ENCODE peak calls at places on chromosome 19, in eight cellular contexts. B is progenitor cell of endocrine pancreas, Y is neural progenitor cell, C is sigmoid colon, A is A549, J is breast epithelium, T is AG10803, P is cardiac muscle cell. G is an unnamed sample.

GRCh38 chr19:43634516-43634876 is 5.2 kb downstream of the CADM4 start:
- DNase-seq in P (no peak), A (no peak), T (no peak), Y (peak), J (no peak), B (no peak), C (no peak), G (no peak)

GRCh38 chr19:13238891-13239534 is 88.8 kb downstream of the IER2 start:
- DNase-seq in Y (no peak), T (no peak), B (no peak), J (no peak), C (no peak), A (no peak), P (no peak), G (no peak)

GRCh38 chr19:48308695-48309586 is 16.4 kb upstream of the EMP3 start:
- DNase-seq in C (no peak), Y (peak), T (no peak), B (no peak), A (no peak), J (no peak), P (peak), G (no peak)

GRCh38 chr19:7442423-7442822 is 46.4 kb downstream of the PEX11G start:
- DNase-seq in P (no peak), T (peak), Y (no peak), A (no peak), C (no peak), J (no peak), B (no peak), G (no peak)

GRCh38 chr19:41309225-41310030 is 544 bp upstream of the CCDC97 start:
- DNase-seq in T (peak), A (no peak), B (no peak), J (no peak), P (no peak), C (no peak), Y (no peak), G (no peak)

GRCh38 chr19:33950141-33950805 is 153.6 kb downstream of the KCTD15 start:
- DNase-seq in T (peak), P (peak), B (no peak), Y (peak), C (no peak), A (no peak), J (no peak), G (peak)

GRCh38 chr19:6272411-6272791 is 7.4 kb downstream of the MLLT1 start:
- DNase-seq in T (no peak), J (no peak), A (no peak), B (no peak), P (peak), Y (peak), C (no peak), G (no peak)

GRCh38 chr19:52786078-52786463 is 520 bp downstream of the ZNF600 start:
- DNase-seq in P (peak), A (no peak), C (no peak), B (peak), Y (peak), J (no peak), T (no peak), G (no peak)

GRCh38 chr19:13633109-13633508 is 126.8 kb upstream of the CACNA1A start:
- DNase-seq in P (peak), C (no peak), T (no peak), Y (peak), A (no peak), J (no peak), B (peak), G (no peak)

GRCh38 chr19:35781650-35782049 is 6.3 kb downstream of the ARHGAP33 start:
- DNase-seq in C (no peak), P (no peak), A (no peak), T (no peak), J (no peak), B (no peak), Y (no peak), G (no peak)

GRCh38 chr19:47377208-47377701 is 28.1 kb downstream of the DHX34 start:
- DNase-seq in B (no peak), T (no peak), Y (no peak), C (peak), J (no peak), P (no peak), A (no peak), G (no peak)

GRCh38 chr19:42286349-42287016 is 15.4 kb upstream of the PRR19 start:
- DNase-seq in T (peak), C (peak), J (no peak), B (no peak), A (no peak), Y (no peak), P (no peak), G (no peak)

GRCh38 chr19:28136796-28137195 is 1076.2 kb downstream of the UQCRFS1 start:
- DNase-seq in B (no peak), T (no peak), P (no peak), J (no peak), Y (no peak), A (no peak), C (no peak), G (no peak)

GRCh38 chr19:32976223-32976805 is 4.3 kb downstream of the FAAP24 start:
- DNase-seq in Y (peak), P (peak), B (peak), T (peak), A (peak), J (peak), C (peak), G (peak)

GRCh38 chr19:50803633-50804419 is 13.6 kb downstream of the ACP4 start:
- DNase-seq in A (no peak), P (peak), B (no peak), J (no peak), C (no peak), T (no peak), Y (peak), G (no peak)

GRCh38 chr19:17263712-17264640 is 569 bp downstream of the USHBP1 start:
- DNase-seq in B (no peak), C (no peak), Y (no peak), A (no peak), T (no peak), P (no peak), J (no peak), G (no peak)

GRCh38 chr19:41821003-41821735 is 23.3 kb downstream of the LYPD4 start:
- DNase-seq in B (no peak), C (no peak), A (peak), T (no peak), P (no peak), Y (peak), J (no peak), G (no peak)

GRCh38 chr19:27746691-27747380 is 1466.1 kb downstream of the UQCRFS1 start:
- DNase-seq in T (peak), P (peak), J (peak), Y (peak), A (peak), B (no peak), C (peak), G (peak)

GRCh38 chr19:34220472-34221063 is 33.8 kb upstream of the GARRE1 start:
- DNase-seq in T (peak), P (peak), B (peak), C (peak), Y (peak), A (peak), J (peak), G (no peak)

GRCh38 chr19:12774588-12775555 is at the start of gene HOOK2:
- DNase-seq in Y (peak), A (no peak), B (peak), C (peak), J (peak), P (no peak), T (no peak), G (peak)

GRCh38 chr19:41930926-41931592 is 2.8 kb upstream of the ERFL start:
- DNase-seq in Y (peak), C (no peak), T (no peak), J (no peak), A (no peak), P (no peak), B (no peak), G (no peak)

GRCh38 chr19:8004723-8005513 is 523 bp downstream of the ELAVL1 start:
- DNase-seq in Y (no peak), J (no peak), T (peak), B (no peak), P (peak), C (no peak), A (no peak), G (no peak)

GRCh38 chr19:36140289-36141038 is 598 bp downstream of the CAPNS1 start:
- DNase-seq in C (peak), J (no peak), T (peak), P (peak), A (peak), Y (peak), B (no peak), G (no peak)

GRCh38 chr19:48900477-48901452 is 653 bp downstream of the NUCB1 start:
- DNase-seq in A (no peak), C (peak), B (no peak), Y (no peak), T (peak), P (no peak), J (no peak), G (no peak)

GRCh38 chr19:46470376-46470775 is 987 bp downstream of the PNMA8A start:
- DNase-seq in T (no peak), Y (no peak), P (no peak), B (no peak), A (no peak), J (no peak), C (no peak), G (no peak)

GRCh38 chr19:40933025-40933424 is 51.0 kb upstream of the CYP2A7 start:
- DNase-seq in T (no peak), A (peak), P (no peak), B (no peak), C (no peak), Y (peak), J (no peak), G (no peak)

GRCh38 chr19:46218160-46218559 is 11.4 kb upstream of the IGFL1 start:
- DNase-seq in C (no peak), J (no peak), Y (peak), B (peak), A (no peak), P (peak), T (no peak), G (no peak)

GRCh38 chr19:42175952-42176648 is 41.4 kb downstream of the DEDD2 start:
- DNase-seq in A (peak), Y (peak), T (peak), P (no peak), B (no peak), J (no peak), C (no peak), G (no peak)

GRCh38 chr19:49149652-49150105 is 5.5 kb downstream of the HRC start:
- DNase-seq in J (peak), C (peak), A (peak), Y (peak), T (peak), P (peak), B (peak), G (peak)

GRCh38 chr19:13366529-13367143 is 139.6 kb downstream of the CACNA1A start:
- DNase-seq in Y (peak), B (no peak), T (peak), J (no peak), C (no peak), P (peak), A (peak), G (no peak)

GRCh38 chr19:1609680-1610474 is 4.6 kb upstream of the UQCR11 start:
- DNase-seq in J (no peak), P (no peak), Y (no peak), T (no peak), B (no peak), C (no peak), A (no peak), G (no peak)

GRCh38 chr19:1608414-1609391 is 3.4 kb upstream of the UQCR11 start:
- DNase-seq in J (no peak), T (no peak), C (no peak), Y (no peak), P (no peak), A (no peak), B (no peak), G (no peak)

GRCh38 chr19:1602091-1602707 is 3.1 kb downstream of the UQCR11 start:
- DNase-seq in T (no peak), J (no peak), B (no peak), C (no peak), P (no peak), A (no peak), Y (no peak), G (no peak)

GRCh38 chr19:1605236-1606137 is at the start of gene UQCR11:
- DNase-seq in J (peak), A (peak), T (peak), C (peak), Y (peak), P (peak), B (peak), G (peak)

GRCh38 chr19:1606138-1606651 is 933 bp upstream of the UQCR11 start:
- DNase-seq in Y (no peak), P (no peak), A (no peak), T (no peak), J (no peak), B (no peak), C (no peak), G (no peak)
- TF ChIP-seq CTCF in Y (no peak), P (no peak), A (no peak), T (no peak), J (no peak), B (no peak), C (no peak), G (no peak)

GRCh38 chr19:54728167-54728566 is 3.9 kb downstream of the KIR3DL3 start:
- DNase-seq in T (no peak), B (no peak), C (no peak), P (no peak), A (no peak), Y (no peak), J (no peak), G (peak)
- TF ChIP-seq CTCF in T (no peak), B (no peak), C (no peak), P (no peak), A (no peak), Y (no peak), J (no peak), G (no peak)

DNA sequence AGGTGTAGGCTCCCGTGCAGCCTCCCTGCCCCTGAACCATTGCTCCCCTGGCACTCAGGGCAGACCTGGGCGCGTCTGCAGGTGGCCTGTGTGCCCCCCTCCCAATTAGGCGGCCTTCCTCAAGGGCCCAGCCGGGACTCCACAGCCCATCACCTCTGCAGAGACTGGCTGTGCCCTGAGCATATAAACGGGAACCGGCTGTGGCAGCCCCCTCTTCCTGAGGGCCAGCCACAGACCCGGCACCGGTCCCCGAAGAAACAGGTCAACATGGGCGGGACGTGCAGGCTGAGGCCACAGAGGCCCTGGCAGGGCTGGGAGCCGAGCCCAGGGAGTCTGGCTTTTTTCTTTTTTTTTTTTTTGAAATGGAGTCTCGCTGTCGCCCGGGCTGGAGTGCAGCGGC is 12.0 kb downstream of the PIAS4 start:
- DNase-seq in T (no peak), B (no peak), A (no peak), J (no peak), P (no peak), Y (no peak), C (peak), G (no peak)
- TF ChIP-seq CTCF in T (no peak), B (no peak), A (no peak), J (no peak), P (no peak), Y (no peak), C (no peak), G (no peak)

GRCh38 chr19:5137571-5138124 is 168.7 kb downstream of the KDM4B start:
- DNase-seq in J (no peak), C (no peak), Y (peak), A (no peak), P (peak), B (no peak), T (no peak), G (no peak)
- TF ChIP-seq CTCF in J (no peak), C (peak), Y (peak), A (no peak), P (peak), B (peak), T (peak), G (peak)

DNA sequence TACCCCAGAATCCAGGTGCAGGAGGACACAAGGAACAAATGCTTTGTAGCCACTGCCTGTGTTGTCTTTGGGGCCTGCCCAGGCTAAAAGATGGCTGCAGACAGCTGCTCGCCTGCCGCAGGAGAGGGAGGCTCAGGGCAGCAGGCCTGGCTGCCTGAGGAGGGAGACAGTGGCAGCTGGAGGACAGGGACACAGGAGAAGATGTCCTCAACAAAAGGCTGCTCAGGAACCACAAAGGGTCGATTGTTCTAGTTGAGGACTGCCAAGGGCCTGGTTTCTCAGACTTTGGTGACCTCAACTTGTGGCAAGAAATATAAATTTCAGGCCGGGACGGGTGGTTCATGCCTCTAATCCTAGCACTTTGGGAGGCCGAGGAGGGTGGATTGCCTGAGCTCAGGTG is 7.6 kb downstream of the SIRT2 start:
- DNase-seq in T (no peak), J (no peak), Y (no peak), C (no peak), P (no peak), A (no peak), B (no peak), G (no peak)
- TF ChIP-seq CTCF in T (no peak), J (no peak), Y (no peak), C (no peak), P (no peak), A (no peak), B (no peak), G (no peak)

GRCh38 chr19:10502524-10503001 is 593 bp downstream of the KEAP1 start:
- DNase-seq in J (peak), A (peak), Y (peak), B (peak), P (peak), T (peak), C (peak), G (peak)
- TF ChIP-seq CTCF in J (peak), A (no peak), Y (peak), B (peak), P (peak), T (no peak), C (no peak), G (no peak)

GRCh38 chr19:18855647-18856384 is 24.1 kb downstream of the UPF1 start:
- DNase-seq in Y (no peak), A (no peak), T (no peak), J (no peak), B (no peak), C (no peak), P (no peak), G (no peak)

GRCh38 chr19:18851673-18852325 is 20.0 kb downstream of the UPF1 start:
- DNase-seq in A (no peak), P (no peak), C (no peak), J (no peak), B (no peak), T (no peak), Y (no peak), G (no peak)

GRCh38 chr19:18852634-18853033 is 20.9 kb downstream of the UPF1 start:
- DNase-seq in T (no peak), A (no peak), P (no peak), C (no peak), Y (no peak), J (no peak), B (no peak), G (no peak)

GRCh38 chr19:18854982-18855381 is 23.2 kb downstream of the UPF1 start:
- DNase-seq in P (no peak), A (no peak), T (no peak), J (no peak), Y (no peak), C (no peak), B (no peak), G (no peak)

GRCh38 chr19:18853755-18854427 is 22.1 kb downstream of the UPF1 start:
- DNase-seq in C (no peak), T (no peak), B (no peak), Y (no peak), P (no peak), J (no peak), A (no peak), G (no peak)
- TF ChIP-seq CTCF in C (no peak), T (no peak), B (peak), Y (peak), P (no peak), J (no peak), A (no peak), G (no peak)

GRCh38 chr19:45130236-45130635 is 30.5 kb downstream of the NKPD1 start:
- DNase-seq in Y (no peak), P (no peak), T (no peak), A (no peak), J (no peak), B (no peak), C (no peak), G (no peak)

GRCh38 chr19:45133661-45134060 is 27.1 kb downstream of the NKPD1 start:
- DNase-seq in B (no peak), T (no peak), C (no peak), J (no peak), Y (no peak), A (no peak), P (no peak), G (no peak)

GRCh38 chr19:45128109-45128508 is 32.7 kb downstream of the NKPD1 start:
- DNase-seq in A (no peak), P (no peak), Y (no peak), T (no peak), B (no peak), J (no peak), C (no peak), G (no peak)

GRCh38 chr19:45128806-45129205 is 32.0 kb downstream of the NKPD1 start:
- DNase-seq in B (no peak), C (no peak), T (no peak), P (no peak), J (no peak), Y (no peak), A (no peak), G (no peak)

GRCh38 chr19:45130888-45131615 is 29.7 kb downstream of the NKPD1 start:
- DNase-seq in A (peak), B (no peak), J (no peak), C (no peak), Y (peak), P (no peak), T (no peak), G (no peak)
- TF ChIP-seq CTCF in A (peak), B (peak), J (no peak), C (no peak), Y (no peak), P (no peak), T (peak), G (peak)

DNA sequence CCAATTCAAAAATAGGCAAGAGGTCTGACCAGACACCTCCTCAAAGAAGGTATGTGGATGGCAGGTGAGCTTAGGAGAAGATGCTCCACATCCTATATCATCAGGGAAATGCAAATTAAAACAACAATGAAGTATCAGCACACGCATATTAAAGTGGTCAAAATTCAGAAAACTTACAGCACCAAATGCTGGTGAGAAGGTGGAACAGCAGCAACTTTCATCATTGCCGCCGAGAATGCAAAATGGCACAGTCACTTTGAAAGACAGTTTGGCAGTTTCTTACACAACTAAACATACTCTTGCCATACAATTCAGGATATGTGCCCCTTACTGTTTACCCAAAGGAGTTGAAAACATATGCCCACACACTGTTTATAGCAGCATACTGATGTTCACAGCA is 22.4 kb downstream of the OR10H4 start:
- DNase-seq in J (no peak), C (no peak), T (no peak), Y (no peak), B (no peak), P (no peak), A (no peak), G (no peak)
- TF ChIP-seq CTCF in J (no peak), C (no peak), T (no peak), Y (no peak), B (no peak), P (no peak), A (no peak), G (no peak)

G was measured in type B pancreatic cell.